ENCODE peak calls at places on chromosomes 6 and 20, in seven cellular contexts. Q is DND-41, L is stomach, O is tibial artery, E is testis, R is kidney, N is heart right ventricle. W is an unnamed sample.

GRCh38 chr6:109718991-109719390 is 27.9 kb downstream of the FIG4 start:
- DNase-seq in Q (no peak), L (no peak), O (no peak), E (no peak), R (peak), N (no peak), W (no peak)

GRCh38 chr20:43404880-43405279 is 52.8 kb upstream of the SRSF6 start:
- DNase-seq in Q (no peak), L (no peak), O (no peak), E (no peak), R (no peak), N (no peak), W (no peak)

GRCh38 chr6:153231048-153231635 is 100.1 kb upstream of the RGS17 start:
- DNase-seq in Q (peak), L (peak), O (no peak), E (peak), R (no peak), N (peak), W (peak)

GRCh38 chr6:124131259-124131658 is 327.6 kb downstream of the NKAIN2 start:
- DNase-seq in Q (no peak), L (no peak), O (no peak), E (no peak), R (no peak), N (no peak), W (no peak)

GRCh38 chr6:53369876-53370515 is 21.2 kb upstream of the ELOVL5 start:
- DNase-seq in Q (no peak), L (no peak), O (no peak), E (no peak), R (no peak), N (no peak), W (no peak)

GRCh38 chr6:33082702-33083101 is 6.9 kb downstream of the HLA-DPB1 start:
- DNase-seq in Q (no peak), L (peak), O (no peak), E (peak), R (no peak), N (no peak), W (no peak)

GRCh38 chr6:147972436-147972835 is 370.2 kb upstream of the SASH1 start:
- DNase-seq in Q (no peak), L (no peak), O (no peak), E (no peak), R (no peak), N (no peak), W (no peak)

GRCh38 chr6:122839477-122839876 is 50.4 kb downstream of the SMPDL3A start:
- DNase-seq in Q (peak), L (peak), O (no peak), E (peak), R (no peak), N (peak), W (no peak)

GRCh38 chr6:5580736-5581568 is 319.6 kb downstream of the FARS2 start:
- DNase-seq in Q (peak), L (no peak), O (no peak), E (no peak), R (no peak), N (no peak), W (no peak)

GRCh38 chr6:158905277-158905676 is 86.1 kb upstream of the EZR start:
- DNase-seq in Q (no peak), L (no peak), O (no peak), E (no peak), R (no peak), N (no peak), W (no peak)

GRCh38 chr6:76351275-76351674 is 278.8 kb upstream of the IMPG1 start:
- DNase-seq in Q (no peak), L (no peak), O (no peak), E (no peak), R (no peak), N (no peak), W (no peak)

GRCh38 chr6:9361749-9362148 is 926.4 kb upstream of the SLC35B3 start:
- DNase-seq in Q (no peak), L (no peak), O (no peak), E (no peak), R (no peak), N (no peak), W (no peak)

GRCh38 chr20:25090492-25091429 is 8.8 kb upstream of the VSX1 start:
- DNase-seq in Q (peak), L (no peak), O (no peak), E (no peak), R (peak), N (no peak), W (no peak)

GRCh38 chr20:24827603-24828295 is 121.3 kb upstream of the CST7 start:
- DNase-seq in Q (no peak), L (peak), O (no peak), E (no peak), R (no peak), N (no peak), W (no peak)

GRCh38 chr6:54058236-54058635 is 53.0 kb upstream of the MLIP start:
- DNase-seq in Q (no peak), L (no peak), O (no peak), E (no peak), R (no peak), N (peak), W (no peak)

GRCh38 chr6:2072450-2072849 is 173.0 kb downstream of the GMDS start:
- DNase-seq in Q (no peak), L (no peak), O (no peak), E (no peak), R (no peak), N (no peak), W (no peak)

GRCh38 chr20:3082306-3082951 is 2.1 kb downstream of the AVP start:
- DNase-seq in Q (no peak), L (no peak), O (no peak), E (no peak), R (no peak), N (no peak), W (no peak)

GRCh38 chr6:136148523-136148922 is 101.6 kb downstream of the MTFR2 start:
- DNase-seq in Q (no peak), L (no peak), O (no peak), E (no peak), R (no peak), N (no peak), W (no peak)

GRCh38 chr20:37914367-37914671 is 11.4 kb downstream of the VSTM2L start:
- DNase-seq in Q (no peak), L (no peak), O (no peak), E (no peak), R (no peak), N (no peak), W (no peak)

GRCh38 chr20:13102237-13102636 is 93.5 kb downstream of the SPTLC3 start:
- DNase-seq in Q (no peak), L (no peak), O (no peak), E (no peak), R (no peak), N (no peak), W (no peak)

GRCh38 chr20:25296094-25297093 is 48.5 kb downstream of the PYGB start:
- DNase-seq in Q (peak), L (no peak), O (no peak), E (peak), R (no peak), N (no peak), W (no peak)

GRCh38 chr6:145178391-145178790 is 556.9 kb downstream of the EPM2A start:
- DNase-seq in Q (no peak), L (no peak), O (no peak), E (no peak), R (no peak), N (no peak), W (no peak)

GRCh38 chr20:19692685-19693119 is 65.4 kb upstream of the RIN2 start:
- DNase-seq in Q (peak), L (peak), O (no peak), E (peak), R (no peak), N (peak), W (no peak)

GRCh38 chr20:53827996-53828672 is 234.5 kb upstream of the ZNF217 start:
- DNase-seq in Q (no peak), L (no peak), O (no peak), E (no peak), R (no peak), N (peak), W (no peak)

GRCh38 chr6:129031051-129031599 is 148.2 kb downstream of the LAMA2 start:
- DNase-seq in Q (no peak), L (no peak), O (no peak), E (no peak), R (no peak), N (no peak), W (no peak)

GRCh38 chr6:79413562-79414002 is 123.6 kb downstream of the LCA5 start:
- DNase-seq in Q (no peak), L (no peak), O (no peak), E (no peak), R (no peak), N (no peak), W (no peak)

GRCh38 chr6:39923394-39923793 is 10.9 kb downstream of the MOCS1 start:
- DNase-seq in Q (no peak), L (peak), O (peak), E (peak), R (peak), N (peak), W (peak)

GRCh38 chr6:155882527-155883333 is 427.1 kb upstream of the NOX3 start:
- DNase-seq in Q (no peak), L (no peak), O (no peak), E (no peak), R (no peak), N (no peak), W (no peak)
- H3K27ac ChIP-seq in Q (no peak), L (no peak), O (peak), E (peak), R (no peak), N (no peak), W (no peak)

GRCh38 chr6:26403888-26404287 is 1.8 kb downstream of the BTN3A1 start:
- DNase-seq in Q (no peak), L (no peak), O (no peak), E (no peak), R (no peak), N (no peak), W (no peak)

GRCh38 chr6:26400626-26401025 is 1.4 kb upstream of the BTN3A1 start:
- DNase-seq in Q (peak), L (no peak), O (no peak), E (no peak), R (no peak), N (no peak), W (no peak)

GRCh38 chr6:26404534-26404933 is 2.5 kb downstream of the BTN3A1 start:
- DNase-seq in Q (no peak), L (no peak), O (no peak), E (no peak), R (no peak), N (no peak), W (no peak)

GRCh38 chr6:26401389-26401986 is 587 bp upstream of the BTN3A1 start:
- DNase-seq in Q (no peak), L (no peak), O (no peak), E (no peak), R (no peak), N (no peak), W (no peak)

GRCh38 chr6:26401987-26402658 is at the start of gene BTN3A1:
- DNase-seq in Q (peak), L (peak), O (peak), E (peak), R (peak), N (peak), W (peak)
- H3K27ac ChIP-seq in Q (peak), L (peak), O (peak), E (peak), R (peak), N (peak), W (peak)

DNA sequence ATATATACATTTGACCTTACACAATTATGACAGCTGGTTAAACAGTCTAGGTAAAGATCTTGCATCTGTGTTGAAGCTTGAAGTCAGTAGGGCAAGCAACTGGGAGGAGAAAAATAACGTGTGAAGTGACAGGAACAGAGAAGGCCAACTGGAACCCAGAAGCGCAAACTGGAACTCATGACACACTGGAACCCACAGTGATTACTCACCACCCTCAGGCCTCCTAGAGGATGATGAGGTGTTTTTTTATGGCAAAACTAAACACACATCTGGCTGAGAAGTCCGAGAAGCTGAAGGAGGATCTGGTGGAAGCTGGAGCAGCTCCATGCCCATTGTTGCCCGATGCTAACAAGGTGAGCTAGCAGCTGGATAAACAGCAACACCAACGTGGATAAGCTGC is 108.1 kb downstream of the TMEM200A start:
- DNase-seq in Q (no peak), L (no peak), O (no peak), E (no peak), R (no peak), N (no peak), W (no peak)
- H3K27ac ChIP-seq in Q (no peak), L (no peak), O (no peak), E (no peak), R (no peak), N (no peak), W (no peak)

GRCh38 chr6:107320126-107320525 is 139.2 kb downstream of the PDSS2 start:
- DNase-seq in Q (no peak), L (no peak), O (no peak), E (no peak), R (no peak), N (no peak), W (no peak)
- H3K27ac ChIP-seq in Q (no peak), L (no peak), O (no peak), E (no peak), R (no peak), N (no peak), W (no peak)

GRCh38 chr6:116461563-116462507 is 660 bp downstream of the CALHM6 start:
- DNase-seq in Q (peak), L (peak), O (peak), E (peak), R (peak), N (peak), W (no peak)

GRCh38 chr6:116459927-116460326 is 1.2 kb upstream of the CALHM6 start:
- DNase-seq in Q (no peak), L (no peak), O (no peak), E (no peak), R (no peak), N (no peak), W (no peak)

GRCh38 chr6:116465246-116465645 is 4.1 kb downstream of the CALHM6 start:
- DNase-seq in Q (no peak), L (no peak), O (no peak), E (no peak), R (no peak), N (no peak), W (no peak)

GRCh38 chr6:116461075-116461474 is at the start of gene CALHM6:
- DNase-seq in Q (no peak), L (no peak), O (no peak), E (no peak), R (no peak), N (no peak), W (no peak)

DNA sequence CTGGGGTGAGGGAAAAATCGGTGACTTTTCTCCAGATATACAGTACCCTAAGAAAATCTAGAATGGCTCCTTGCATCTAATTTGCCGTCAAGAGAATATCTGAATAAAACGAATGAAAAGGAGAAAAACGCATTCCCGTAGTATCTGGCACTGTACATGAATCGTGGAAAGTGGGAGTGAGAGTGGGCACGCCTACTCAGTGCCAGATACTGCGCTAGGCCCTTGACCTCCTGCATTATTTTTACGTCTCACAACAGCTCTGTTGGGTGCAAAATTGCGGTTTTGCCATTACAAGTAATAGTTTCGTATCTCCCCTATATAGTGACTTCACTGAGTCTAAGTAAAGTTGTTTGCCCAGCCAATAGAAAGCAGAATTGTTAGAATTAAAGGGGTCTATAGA is 1.3 kb downstream of the CALHM6 start:
- DNase-seq in Q (no peak), L (no peak), O (no peak), E (no peak), R (no peak), N (no peak), W (no peak)
- H3K27ac ChIP-seq in Q (peak), L (no peak), O (no peak), E (no peak), R (no peak), N (no peak), W (no peak)

DNA sequence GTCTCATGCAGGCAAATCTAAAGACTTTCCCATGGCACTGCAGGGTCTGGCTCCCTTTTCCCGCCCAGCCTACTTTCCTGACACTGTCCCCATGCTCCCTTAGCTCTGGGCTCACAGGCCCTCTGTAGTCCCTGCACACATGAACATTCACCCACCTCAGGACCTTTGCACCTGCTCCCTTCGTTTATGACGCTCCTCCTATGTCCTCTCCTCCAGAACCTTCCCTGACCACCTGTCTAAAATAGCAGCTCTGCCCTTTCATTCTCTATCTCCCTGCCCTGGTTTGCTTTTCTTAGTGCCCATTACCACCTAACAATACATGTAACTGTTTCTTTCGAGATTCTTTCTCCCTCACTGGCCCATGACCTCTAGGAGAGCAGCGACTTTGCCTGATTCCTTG is 22.3 kb downstream of the HM13 start:
- DNase-seq in Q (no peak), L (no peak), O (no peak), E (no peak), R (no peak), N (no peak), W (no peak)
- H3K27ac ChIP-seq in Q (peak), L (no peak), O (no peak), E (no peak), R (no peak), N (no peak), W (no peak)

DNA sequence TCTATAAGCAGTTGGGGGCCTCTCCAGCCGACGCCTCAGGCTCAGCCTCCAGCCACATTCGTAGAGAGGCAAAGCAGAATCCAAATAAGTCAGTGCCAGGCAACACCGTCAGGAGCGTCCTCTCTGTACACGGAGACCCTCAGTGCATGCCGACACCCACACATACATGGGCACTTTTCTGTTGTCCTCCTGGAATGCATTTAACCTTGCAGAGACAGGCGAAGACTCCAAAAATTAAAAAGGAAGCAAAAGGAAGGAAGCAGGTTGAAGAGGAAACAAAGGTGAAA is 325.9 kb downstream of the TAF4 start:
- DNase-seq in Q (no peak), L (no peak), O (no peak), E (no peak), R (peak), N (no peak), W (no peak)
- H3K27ac ChIP-seq in Q (no peak), L (no peak), O (no peak), E (no peak), R (no peak), N (no peak), W (no peak)

W was measured in thoracic aorta.